ENCODE peak calls at places on chromosomes 12 and 14, in four cellular contexts. One of them, this sample, is unnamed.

GRCh38 chr12:110741795-110742717 is 635 bp downstream of the PPP1CC start:
- DNase-seq in fibroblast of mammary gland: peak; percentile 55
- DNase-seq in suprapubic skin: peak; percentile 81
- DNase-seq in A549: peak; percentile 29
- DNase-seq in this sample: peak; percentile 45

GRCh38 chr12:27206801-27207502 is 37.1 kb upstream of the STK38L start:
- DNase-seq in fibroblast of mammary gland: no peak
- DNase-seq in suprapubic skin: no peak
- DNase-seq in A549: no peak
- DNase-seq in this sample: no peak

GRCh38 chr12:123083661-123084571 is 67.0 kb downstream of the PITPNM2 start:
- DNase-seq in fibroblast of mammary gland: no peak
- DNase-seq in suprapubic skin: no peak
- DNase-seq in A549: no peak
- DNase-seq in this sample: no peak

GRCh38 chr14:86357866-86358265 is 827.9 kb downstream of the FLRT2 start:
- DNase-seq in fibroblast of mammary gland: no peak
- DNase-seq in suprapubic skin: no peak
- DNase-seq in A549: no peak
- DNase-seq in this sample: no peak

GRCh38 chr14:104224516-104225281 is 86.3 kb downstream of the KIF26A start:
- DNase-seq in fibroblast of mammary gland: no peak
- DNase-seq in suprapubic skin: no peak
- DNase-seq in A549: peak; percentile 15
- DNase-seq in this sample: peak; percentile 3

GRCh38 chr12:89733579-89734201 is 25.1 kb upstream of the ATP2B1 start:
- DNase-seq in fibroblast of mammary gland: peak; percentile 99
- DNase-seq in suprapubic skin: no peak
- DNase-seq in A549: no peak
- DNase-seq in this sample: no peak

GRCh38 chr14:81656811-81657210 is 123.2 kb upstream of the SEL1L start:
- DNase-seq in fibroblast of mammary gland: no peak
- DNase-seq in suprapubic skin: no peak
- DNase-seq in A549: no peak
- DNase-seq in this sample: no peak

GRCh38 chr12:125634813-125635212 is 569.6 kb downstream of the AACS start:
- DNase-seq in fibroblast of mammary gland: no peak
- DNase-seq in suprapubic skin: no peak
- DNase-seq in A549: no peak
- DNase-seq in this sample: no peak

GRCh38 chr12:109261939-109262338 is 47.1 kb downstream of the FOXN4 start:
- DNase-seq in fibroblast of mammary gland: no peak
- DNase-seq in suprapubic skin: no peak
- DNase-seq in A549: no peak
- DNase-seq in this sample: no peak

GRCh38 chr14:64324461-64325255 is 30.5 kb upstream of the ESR2 start:
- DNase-seq in fibroblast of mammary gland: peak; percentile 55
- DNase-seq in suprapubic skin: no peak
- DNase-seq in A549: no peak
- DNase-seq in this sample: no peak

GRCh38 chr14:35335388-35336092 is 43.4 kb downstream of the PSMA6 start:
- DNase-seq in fibroblast of mammary gland: peak; percentile 21
- DNase-seq in suprapubic skin: no peak
- DNase-seq in A549: peak; percentile 95
- DNase-seq in this sample: no peak

GRCh38 chr12:78917513-78917912 is 52.9 kb downstream of the SYT1 start:
- DNase-seq in fibroblast of mammary gland: no peak
- DNase-seq in suprapubic skin: no peak
- DNase-seq in A549: no peak
- DNase-seq in this sample: no peak

GRCh38 chr14:101082436-101083384 is 179.2 kb upstream of the RTL1 start:
- DNase-seq in fibroblast of mammary gland: no peak
- DNase-seq in suprapubic skin: peak; percentile 39
- DNase-seq in A549: no peak
- DNase-seq in this sample: no peak

GRCh38 chr14:73058923-73059311 is 583 bp downstream of the RBM25 start:
- DNase-seq in fibroblast of mammary gland: peak; percentile 30
- DNase-seq in suprapubic skin: peak; percentile 74
- DNase-seq in A549: peak; percentile 39
- DNase-seq in this sample: peak; percentile 62

GRCh38 chr12:103503546-103504480 is 8.0 kb upstream of the C12orf42 start:
- DNase-seq in fibroblast of mammary gland: no peak
- DNase-seq in suprapubic skin: no peak
- DNase-seq in A549: peak; percentile 34
- DNase-seq in this sample: no peak

GRCh38 chr12:107670999-107671643 is 14.5 kb upstream of the PWP1 start:
- DNase-seq in fibroblast of mammary gland: peak; percentile 12
- DNase-seq in suprapubic skin: no peak
- DNase-seq in A549: peak; percentile 48
- DNase-seq in this sample: no peak

GRCh38 chr12:56257491-56258067 is 605 bp downstream of the ANKRD52 start:
- DNase-seq in fibroblast of mammary gland: peak; percentile 20
- DNase-seq in suprapubic skin: no peak
- DNase-seq in A549: peak; percentile 44
- DNase-seq in this sample: no peak

GRCh38 chr14:85233756-85234545 is 296.0 kb upstream of the FLRT2 start:
- DNase-seq in fibroblast of mammary gland: peak; percentile 85
- DNase-seq in suprapubic skin: no peak
- DNase-seq in A549: peak; percentile 72
- DNase-seq in this sample: peak; percentile 86

GRCh38 chr14:58805605-58806358 is 168.0 kb downstream of the DACT1 start:
- DNase-seq in fibroblast of mammary gland: peak; percentile 29
- DNase-seq in suprapubic skin: no peak
- DNase-seq in A549: no peak
- DNase-seq in this sample: peak; percentile 40